ENCODE peak calls at places on chromosomes 1 and 21, in six cellular contexts. Q is AG04449; V is NCI-H526 treated with DMSO at 0.1 percent for 48 hours; F is EL; J is iPS DF 6.9; D is stimulated activated CD4-positive, alpha-beta T cell treated with anti-CD3 and anti-CD28 coated beads, Interleukin-12 subunit alpha, Interleukin-12 subunit beta, amount 100 ng/mL, for 4 hours. K is an unnamed sample.

GRCh38 chr1:52413410-52414104 is 9.2 kb downstream of the PRPF38A start:
- DNase-seq in F (no peak), V (peak), D (no peak), J (no peak), Q (no peak), K (peak)

GRCh38 chr1:41774486-41774990 is 144.2 kb downstream of the HIVEP3 start:
- DNase-seq in D (no peak), Q (no peak), V (no peak), J (no peak), F (no peak), K (no peak)

GRCh38 chr1:7611421-7612010 is 159.6 kb upstream of the VAMP3 start:
- DNase-seq in J (no peak), F (no peak), D (no peak), Q (no peak), V (no peak), K (no peak)

GRCh38 chr1:117809764-117810163 is 119.7 kb downstream of the GDAP2 start:
- DNase-seq in J (no peak), Q (no peak), F (no peak), D (no peak), V (no peak), K (no peak)

GRCh38 chr1:214581785-214582184 is 21.2 kb upstream of the CENPF start:
- DNase-seq in J (no peak), Q (peak), D (no peak), F (peak), V (no peak), K (peak)

GRCh38 chr1:201274616-201275265 is 8.6 kb upstream of the PKP1 start:
- DNase-seq in Q (no peak), F (no peak), D (no peak), J (no peak), V (no peak), K (no peak)

GRCh38 chr1:150563340-150564038 is 14.3 kb downstream of the ADAMTSL4 start:
- DNase-seq in F (peak), D (no peak), J (no peak), V (no peak), Q (no peak), K (no peak)

GRCh38 chr1:2633401-2633935 is 652 bp upstream of the MMEL1 start:
- DNase-seq in F (no peak), Q (no peak), J (no peak), D (no peak), V (no peak), K (no peak)

GRCh38 chr1:14774225-14774624 is 175.7 kb downstream of the KAZN start:
- DNase-seq in F (no peak), V (no peak), Q (no peak), J (no peak), D (no peak), K (no peak)

GRCh38 chr1:153030895-153031294 is at the start of gene SPRR1B:
- DNase-seq in V (no peak), D (no peak), Q (no peak), J (no peak), F (no peak), K (no peak)

GRCh38 chr1:36584874-36585759 is 102.4 kb upstream of the CSF3R start:
- DNase-seq in F (no peak), D (no peak), Q (no peak), J (no peak), V (no peak), K (no peak)

GRCh38 chr1:146051452-146051852 is 29.9 kb upstream of the HJV start:
- DNase-seq in V (no peak), F (no peak), D (no peak), J (no peak), Q (no peak), K (no peak)

GRCh38 chr21:27173052-27173451 is 206.2 kb upstream of the ADAMTS5 start:
- DNase-seq in Q (no peak), D (no peak), V (no peak), F (no peak), J (no peak), K (no peak)

GRCh38 chr1:227788279-227789041 is 27.0 kb upstream of the PRSS38 start:
- DNase-seq in J (peak), Q (no peak), F (peak), V (no peak), D (no peak), K (no peak)